ENCODE peak calls at places on chromosomes 12 and 14, in seven cellular contexts. One of them, this sample, is unnamed.

GRCh38 chr12:129771238-129771637 is 132.6 kb downstream of the TMEM132D start:
- DNase-seq in NAMALWA: no peak
- DNase-seq in aorta: no peak
- DNase-seq in right atrium auricular region: no peak
- DNase-seq in LoVo: no peak
- DNase-seq in psoas muscle: no peak
- DNase-seq in pancreas: no peak
- DNase-seq in this sample: no peak

GRCh38 chr14:50397461-50398196 is 948 bp upstream of the CDKL1 start:
- DNase-seq in NAMALWA: peak; percentile 38
- DNase-seq in psoas muscle: peak; percentile 61
- DNase-seq in aorta: no peak
- DNase-seq in pancreas: peak; percentile 29
- DNase-seq in LoVo: no peak
- DNase-seq in right atrium auricular region: no peak
- DNase-seq in this sample: no peak

GRCh38 chr12:103013741-103014140 is 56.3 kb downstream of the ASCL1 start:
- DNase-seq in NAMALWA: no peak
- DNase-seq in pancreas: no peak
- DNase-seq in right atrium auricular region: no peak
- DNase-seq in psoas muscle: no peak
- DNase-seq in aorta: no peak
- DNase-seq in LoVo: no peak
- DNase-seq in this sample: no peak

GRCh38 chr12:115583591-115583990 is 693.9 kb downstream of the MED13L start:
- DNase-seq in LoVo: no peak
- DNase-seq in psoas muscle: no peak
- DNase-seq in pancreas: no peak
- DNase-seq in right atrium auricular region: no peak
- DNase-seq in NAMALWA: no peak
- DNase-seq in aorta: no peak
- DNase-seq in this sample: no peak

GRCh38 chr12:130959632-130960031 is 5.9 kb downstream of the ADGRD1 start:
- DNase-seq in pancreas: no peak
- DNase-seq in LoVo: no peak
- DNase-seq in aorta: no peak
- DNase-seq in NAMALWA: no peak
- DNase-seq in right atrium auricular region: no peak
- DNase-seq in psoas muscle: no peak
- DNase-seq in this sample: no peak

GRCh38 chr14:102949801-102950451 is 27.5 kb downstream of the AMN start:
- DNase-seq in LoVo: no peak
- DNase-seq in right atrium auricular region: no peak
- DNase-seq in NAMALWA: no peak
- DNase-seq in psoas muscle: peak; percentile 81
- DNase-seq in aorta: peak; percentile 67
- DNase-seq in pancreas: peak; percentile 27
- DNase-seq in this sample: no peak

GRCh38 chr14:77989441-77989891 is 180.7 kb upstream of the NRXN3 start:
- DNase-seq in LoVo: no peak
- DNase-seq in NAMALWA: no peak
- DNase-seq in psoas muscle: no peak
- DNase-seq in right atrium auricular region: no peak
- DNase-seq in pancreas: no peak
- DNase-seq in aorta: no peak
- DNase-seq in this sample: no peak

GRCh38 chr12:95630496-95630895 is 79.2 kb upstream of the USP44 start:
- DNase-seq in LoVo: no peak
- DNase-seq in aorta: no peak
- DNase-seq in psoas muscle: no peak
- DNase-seq in NAMALWA: no peak
- DNase-seq in pancreas: no peak
- DNase-seq in right atrium auricular region: no peak
- DNase-seq in this sample: no peak

GRCh38 chr12:66154776-66155175 is 15.0 kb downstream of the TMBIM4 start:
- DNase-seq in pancreas: no peak
- DNase-seq in right atrium auricular region: no peak
- DNase-seq in psoas muscle: no peak
- DNase-seq in NAMALWA: no peak
- DNase-seq in aorta: no peak
- DNase-seq in LoVo: no peak
- DNase-seq in this sample: no peak

GRCh38 chr12:121295746-121296617 is 527 bp downstream of the CAMKK2 start:
- DNase-seq in pancreas: peak; percentile 29
- DNase-seq in psoas muscle: peak; percentile 69
- DNase-seq in aorta: peak; percentile 59
- DNase-seq in NAMALWA: peak; percentile 40
- DNase-seq in LoVo: peak; percentile 18
- DNase-seq in right atrium auricular region: no peak
- DNase-seq in this sample: no peak

GRCh38 chr12:113899844-113900471 is 66.2 kb downstream of the RBM19 start:
- DNase-seq in aorta: no peak
- DNase-seq in LoVo: no peak
- DNase-seq in pancreas: peak; percentile 67
- DNase-seq in right atrium auricular region: no peak
- DNase-seq in NAMALWA: no peak
- DNase-seq in psoas muscle: no peak
- DNase-seq in this sample: no peak

This sample was measured in activated T-helper 1 cell treated with Interleukin-2 at 50 U/mL for 16 hours.